ENCODE peak calls at places on chromosomes 1 and 21, in six cellular contexts. One of them, this sample, is unnamed.

GRCh38 chr1:9715536-9716226 is 64.2 kb downstream of the PIK3CD start:
- DNase-seq in head of caudate nucleus: no peak
- DNase-seq in heart left ventricle: no peak
- DNase-seq in mesothelial cell of epicardium: no peak
- DNase-seq in left cardiac atrium: no peak
- DNase-seq in OCI-LY7: peak
- DNase-seq in this sample: no peak

GRCh38 chr1:175129644-175129996 is 62.0 kb downstream of the TNN start:
- DNase-seq in mesothelial cell of epicardium: no peak
- DNase-seq in left cardiac atrium: no peak
- DNase-seq in heart left ventricle: no peak
- DNase-seq in head of caudate nucleus: no peak
- DNase-seq in OCI-LY7: no peak
- DNase-seq in this sample: no peak

GRCh38 chr1:166588741-166589140 is 250.5 kb upstream of the POGK start:
- DNase-seq in left cardiac atrium: no peak
- DNase-seq in head of caudate nucleus: no peak
- DNase-seq in mesothelial cell of epicardium: no peak
- DNase-seq in heart left ventricle: no peak
- DNase-seq in OCI-LY7: no peak
- DNase-seq in this sample: no peak

GRCh38 chr21:42837421-42838211 is 41.7 kb downstream of the WDR4 start:
- DNase-seq in head of caudate nucleus: no peak
- DNase-seq in left cardiac atrium: no peak
- DNase-seq in heart left ventricle: peak
- DNase-seq in OCI-LY7: no peak
- DNase-seq in mesothelial cell of epicardium: peak
- DNase-seq in this sample: no peak

GRCh38 chr1:195637474-195637873 is 970.8 kb downstream of the KCNT2 start:
- DNase-seq in left cardiac atrium: no peak
- DNase-seq in mesothelial cell of epicardium: no peak
- DNase-seq in OCI-LY7: no peak
- DNase-seq in heart left ventricle: no peak
- DNase-seq in head of caudate nucleus: no peak
- DNase-seq in this sample: no peak

GRCh38 chr1:246784621-246785535 is 60.7 kb downstream of the SCCPDH start:
- DNase-seq in head of caudate nucleus: no peak
- DNase-seq in mesothelial cell of epicardium: no peak
- DNase-seq in left cardiac atrium: peak
- DNase-seq in heart left ventricle: no peak
- DNase-seq in OCI-LY7: no peak
- DNase-seq in this sample: no peak

GRCh38 chr1:181482521-181483083 is 715 bp upstream of the CACNA1E start:
- DNase-seq in heart left ventricle: peak
- DNase-seq in head of caudate nucleus: peak
- DNase-seq in left cardiac atrium: peak
- DNase-seq in mesothelial cell of epicardium: peak
- DNase-seq in OCI-LY7: no peak
- DNase-seq in this sample: peak

GRCh38 chr1:97581614-97582051 is 339.2 kb downstream of the DPYD start:
- DNase-seq in mesothelial cell of epicardium: no peak
- DNase-seq in head of caudate nucleus: no peak
- DNase-seq in heart left ventricle: no peak
- DNase-seq in OCI-LY7: no peak
- DNase-seq in left cardiac atrium: no peak
- DNase-seq in this sample: no peak

GRCh38 chr21:37365657-37366487 is 701 bp upstream of the DYRK1A start:
- DNase-seq in heart left ventricle: peak
- DNase-seq in left cardiac atrium: peak
- DNase-seq in head of caudate nucleus: no peak
- DNase-seq in mesothelial cell of epicardium: peak
- DNase-seq in OCI-LY7: peak
- DNase-seq in this sample: peak

This sample was measured in testis.